ENCODE peak calls at places on chromosomes 12 and 14, in eight cellular contexts. One of them, this sample, is unnamed.
A peak's percentile ranks its signal among the peaks of the same experiment; 100 is the strongest.

GRCh38 chr14:57091030-57091608 is 177.6 kb downstream of the EXOC5 start:
- DNase-seq in GM23338: peak; percentile 41
- DNase-seq in neural progenitor cell: no peak
- DNase-seq in PC-3: no peak
- DNase-seq in hepatocyte: no peak
- DNase-seq in SK-N-SH: no peak
- DNase-seq in MM.1S: no peak
- DNase-seq in HCT116: no peak
- DNase-seq in this sample: no peak

GRCh38 chr12:120544691-120545090 is 10.5 kb downstream of the RNF10 start:
- DNase-seq in GM23338: no peak
- DNase-seq in neural progenitor cell: no peak
- DNase-seq in PC-3: peak; percentile 34
- DNase-seq in hepatocyte: no peak
- DNase-seq in SK-N-SH: no peak
- DNase-seq in MM.1S: no peak
- DNase-seq in HCT116: no peak
- DNase-seq in this sample: no peak

GRCh38 chr12:132132609-132133430 is 11.3 kb downstream of the DDX51 start:
- DNase-seq in GM23338: no peak
- DNase-seq in neural progenitor cell: no peak
- DNase-seq in PC-3: no peak
- DNase-seq in hepatocyte: no peak
- DNase-seq in SK-N-SH: no peak
- DNase-seq in MM.1S: no peak
- DNase-seq in HCT116: no peak
- DNase-seq in this sample: no peak

GRCh38 chr12:43453761-43454160 is 98.2 kb downstream of the ADAMTS20 start:
- DNase-seq in GM23338: no peak
- DNase-seq in neural progenitor cell: no peak
- DNase-seq in PC-3: no peak
- DNase-seq in hepatocyte: no peak
- DNase-seq in SK-N-SH: no peak
- DNase-seq in MM.1S: peak; percentile 74
- DNase-seq in HCT116: no peak
- DNase-seq in this sample: no peak

GRCh38 chr12:16168078-16168477 is 109.4 kb downstream of the SLC15A5 start:
- DNase-seq in GM23338: no peak
- DNase-seq in neural progenitor cell: no peak
- DNase-seq in PC-3: peak; percentile 60
- DNase-seq in hepatocyte: no peak
- DNase-seq in SK-N-SH: no peak
- DNase-seq in MM.1S: no peak
- DNase-seq in HCT116: no peak
- DNase-seq in this sample: no peak

GRCh38 chr14:45034730-45035129 is 49.2 kb upstream of the PRPF39 start:
- DNase-seq in GM23338: no peak
- DNase-seq in neural progenitor cell: no peak
- DNase-seq in PC-3: no peak
- DNase-seq in hepatocyte: no peak
- DNase-seq in SK-N-SH: no peak
- DNase-seq in MM.1S: no peak
- DNase-seq in HCT116: no peak
- DNase-seq in this sample: no peak

GRCh38 chr12:76696186-76696585 is 67.7 kb upstream of the ZDHHC17 start:
- DNase-seq in GM23338: no peak
- DNase-seq in neural progenitor cell: no peak
- DNase-seq in PC-3: no peak
- DNase-seq in hepatocyte: no peak
- DNase-seq in SK-N-SH: no peak
- DNase-seq in MM.1S: no peak
- DNase-seq in HCT116: no peak
- DNase-seq in this sample: no peak

GRCh38 chr14:104980601-104981531 is 2.7 kb upstream of the AHNAK2 start:
- DNase-seq in GM23338: no peak
- DNase-seq in neural progenitor cell: no peak
- DNase-seq in PC-3: no peak
- DNase-seq in hepatocyte: peak; percentile 3
- DNase-seq in SK-N-SH: no peak
- DNase-seq in MM.1S: no peak
- DNase-seq in HCT116: no peak
- DNase-seq in this sample: no peak

GRCh38 chr14:54767139-54767431 is 135.5 kb downstream of the GCH1 start:
- DNase-seq in GM23338: no peak
- DNase-seq in neural progenitor cell: no peak
- DNase-seq in PC-3: no peak
- DNase-seq in hepatocyte: no peak
- DNase-seq in SK-N-SH: no peak
- DNase-seq in MM.1S: no peak
- DNase-seq in HCT116: no peak
- DNase-seq in this sample: no peak

GRCh38 chr12:64497903-64498302 is 46.0 kb downstream of the TBK1 start:
- DNase-seq in GM23338: no peak
- DNase-seq in neural progenitor cell: no peak
- DNase-seq in PC-3: no peak
- DNase-seq in hepatocyte: no peak
- DNase-seq in SK-N-SH: no peak
- DNase-seq in MM.1S: no peak
- DNase-seq in HCT116: no peak
- DNase-seq in this sample: no peak

GRCh38 chr12:6768385-6769002 is 2.3 kb downstream of the PTMS start:
- DNase-seq in GM23338: peak; percentile 39
- DNase-seq in neural progenitor cell: peak; percentile 75
- DNase-seq in PC-3: no peak
- DNase-seq in hepatocyte: no peak
- DNase-seq in SK-N-SH: no peak
- DNase-seq in MM.1S: no peak
- DNase-seq in HCT116: no peak
- DNase-seq in this sample: no peak

GRCh38 chr14:92503756-92504491 is 9.7 kb upstream of the RIN3 start:
- DNase-seq in GM23338: no peak
- DNase-seq in neural progenitor cell: no peak
- DNase-seq in PC-3: peak; percentile 95
- DNase-seq in hepatocyte: peak; percentile 62
- DNase-seq in SK-N-SH: no peak
- DNase-seq in MM.1S: no peak
- DNase-seq in HCT116: peak; percentile 88
- DNase-seq in this sample: no peak

GRCh38 chr14:92501891-92502351 is 11.7 kb upstream of the RIN3 start:
- DNase-seq in GM23338: no peak
- DNase-seq in neural progenitor cell: no peak
- DNase-seq in PC-3: peak; percentile 64
- DNase-seq in hepatocyte: no peak
- DNase-seq in SK-N-SH: no peak
- DNase-seq in MM.1S: no peak
- DNase-seq in HCT116: no peak
- DNase-seq in this sample: no peak

GRCh38 chr14:92505826-92506225 is 7.8 kb upstream of the RIN3 start:
- DNase-seq in GM23338: no peak
- DNase-seq in neural progenitor cell: no peak
- DNase-seq in PC-3: no peak
- DNase-seq in hepatocyte: no peak
- DNase-seq in SK-N-SH: no peak
- DNase-seq in MM.1S: no peak
- DNase-seq in HCT116: no peak
- DNase-seq in this sample: no peak

GRCh38 chr14:92500491-92500941 is 13.1 kb upstream of the RIN3 start:
- DNase-seq in GM23338: peak; percentile 15
- DNase-seq in neural progenitor cell: peak; percentile 41
- DNase-seq in PC-3: no peak
- DNase-seq in hepatocyte: no peak
- DNase-seq in SK-N-SH: no peak
- DNase-seq in MM.1S: no peak
- DNase-seq in HCT116: no peak
- DNase-seq in this sample: no peak

DNA sequence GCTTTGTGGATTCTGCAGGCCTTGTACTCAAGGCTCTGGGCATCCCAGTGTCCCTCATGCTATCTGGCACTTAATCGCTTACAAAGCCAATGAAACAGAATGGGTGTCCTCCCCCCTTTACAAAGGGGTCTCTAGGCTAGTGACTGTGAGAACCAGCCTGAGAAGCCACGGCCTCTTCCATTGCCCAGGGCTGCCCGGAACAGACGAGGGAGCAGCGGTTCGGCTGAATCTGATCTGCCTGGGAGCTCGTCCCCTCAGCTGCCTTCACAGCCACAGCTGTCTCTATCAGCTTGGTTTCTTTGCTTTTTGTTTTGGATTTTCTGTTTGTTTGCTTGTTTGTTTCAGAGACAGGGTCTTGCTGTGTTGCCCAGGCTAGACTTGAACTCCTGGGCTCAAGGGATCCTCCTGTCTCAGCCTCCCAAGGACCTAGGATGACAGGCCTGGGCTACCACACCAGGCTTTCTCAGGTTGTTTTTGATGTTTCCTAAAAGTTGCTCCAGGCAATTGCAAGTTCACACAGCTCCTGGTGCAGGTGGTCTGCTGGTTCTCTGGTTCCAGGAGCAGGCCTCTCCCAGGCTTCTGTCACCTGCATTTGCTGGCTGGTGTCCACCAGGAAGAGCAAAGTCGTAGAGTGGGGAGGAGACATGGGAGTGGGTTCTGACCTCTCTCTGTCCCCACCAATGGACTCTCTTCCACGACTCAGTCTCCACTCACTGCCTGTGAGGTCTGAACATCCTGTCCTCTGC is 10.9 kb upstream of the RIN3 start:
- DNase-seq in GM23338: no peak
- DNase-seq in neural progenitor cell: no peak
- DNase-seq in PC-3: no peak
- DNase-seq in hepatocyte: no peak
- DNase-seq in SK-N-SH: no peak
- DNase-seq in MM.1S: no peak
- DNase-seq in HCT116: no peak
- DNase-seq in this sample: no peak
- H3K4me2 ChIP-seq in GM23338: no peak overlapping the region
- H3K4me2 ChIP-seq in neural progenitor cell: no peak overlapping the region
- H3K4me2 ChIP-seq in PC-3: peak overlapping the region; percentile 12
- H3K4me2 ChIP-seq in hepatocyte: no peak overlapping the region
- H3K4me2 ChIP-seq in SK-N-SH: peak overlapping the region; percentile 67
- H3K4me2 ChIP-seq in MM.1S: no peak overlapping the region
- H3K4me2 ChIP-seq in HCT116: peak overlapping the region; percentile 65
- H3K4me2 ChIP-seq in this sample: no peak overlapping the region

GRCh38 chr14:74563233-74563585 is 48.8 kb downstream of the LTBP2 start:
- DNase-seq in GM23338: no peak
- DNase-seq in neural progenitor cell: no peak
- DNase-seq in PC-3: peak; percentile 60
- DNase-seq in hepatocyte: no peak
- DNase-seq in SK-N-SH: no peak
- DNase-seq in MM.1S: no peak
- DNase-seq in HCT116: no peak
- DNase-seq in this sample: no peak
- TF ChIP-seq EZH2phosphoT487 in GM23338: no peak
- TF ChIP-seq EZH2phosphoT487 in neural progenitor cell: no peak
- TF ChIP-seq EZH2phosphoT487 in PC-3: no peak
- TF ChIP-seq EZH2phosphoT487 in hepatocyte: no peak
- TF ChIP-seq EZH2phosphoT487 in SK-N-SH: no peak
- TF ChIP-seq EZH2phosphoT487 in MM.1S: no peak
- TF ChIP-seq EZH2phosphoT487 in HCT116: no peak
- TF ChIP-seq EZH2phosphoT487 in this sample: no peak

DNA sequence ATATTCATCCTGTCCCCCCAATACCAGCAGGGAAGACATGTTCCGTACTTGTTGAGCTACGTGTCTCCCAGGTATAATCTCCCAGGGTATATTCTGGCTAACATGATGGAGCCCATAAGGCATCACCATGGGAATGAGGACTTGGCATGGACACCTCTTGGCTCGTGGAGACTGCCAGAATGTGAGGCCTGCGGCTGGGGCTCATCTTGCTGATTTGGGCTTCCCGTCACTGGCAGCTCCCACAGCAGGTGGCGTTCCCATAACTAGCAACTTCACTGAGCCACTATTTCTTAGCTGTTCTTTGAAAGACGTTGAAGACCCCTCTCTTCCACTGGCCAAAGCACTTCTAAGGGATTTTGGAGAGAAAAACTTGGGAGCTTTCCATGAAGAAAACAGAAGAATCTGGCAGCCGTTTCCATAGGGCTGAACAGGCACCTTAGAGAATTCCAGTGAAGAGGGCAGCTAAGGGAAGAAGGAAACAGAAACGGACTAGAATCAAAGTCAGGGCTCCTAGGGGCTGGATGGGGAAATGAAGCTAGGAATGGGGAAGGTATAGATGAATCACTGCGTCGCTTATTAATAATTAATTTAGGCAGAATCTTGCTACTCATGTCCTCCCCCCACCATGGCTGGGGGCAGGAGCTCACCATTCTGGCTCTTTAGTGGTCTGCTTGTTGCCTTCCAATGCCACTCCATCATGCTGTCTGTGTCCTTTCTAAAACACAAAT is 39.7 kb upstream of the FOS start:
- DNase-seq in GM23338: no peak
- DNase-seq in neural progenitor cell: peak; percentile 30
- DNase-seq in PC-3: no peak
- DNase-seq in hepatocyte: no peak
- DNase-seq in SK-N-SH: no peak
- DNase-seq in MM.1S: no peak
- DNase-seq in HCT116: no peak
- DNase-seq in this sample: no peak
- TF ChIP-seq CTCF in GM23338: no peak
- TF ChIP-seq CTCF in neural progenitor cell: no peak
- TF ChIP-seq CTCF in PC-3: no peak
- TF ChIP-seq CTCF in hepatocyte: no peak
- TF ChIP-seq CTCF in SK-N-SH: no peak
- TF ChIP-seq CTCF in MM.1S: no peak
- TF ChIP-seq CTCF in HCT116: no peak
- TF ChIP-seq CTCF in this sample: no peak

GRCh38 chr12:40192704-40193255 is 32.0 kb upstream of the LRRK2 start:
- DNase-seq in GM23338: no peak
- DNase-seq in neural progenitor cell: no peak
- DNase-seq in PC-3: no peak
- DNase-seq in hepatocyte: no peak
- DNase-seq in SK-N-SH: no peak
- DNase-seq in MM.1S: no peak
- DNase-seq in HCT116: no peak
- DNase-seq in this sample: peak; percentile 47
- H3K4me2 ChIP-seq in GM23338: peak overlapping the region; percentile 0
- H3K4me2 ChIP-seq in neural progenitor cell: no peak overlapping the region
- H3K4me2 ChIP-seq in PC-3: no peak overlapping the region
- H3K4me2 ChIP-seq in hepatocyte: no peak overlapping the region
- H3K4me2 ChIP-seq in SK-N-SH: no peak overlapping the region
- H3K4me2 ChIP-seq in MM.1S: no peak overlapping the region
- H3K4me2 ChIP-seq in HCT116: no peak overlapping the region
- H3K4me2 ChIP-seq in this sample: peak overlapping the region; percentile 51

This sample was measured in OCI-LY7.